ENCODE peak calls at places on chromosomes 1 and 21, in four cellular contexts. Q is hepatocyte, M is SK-N-SH, N is GM12864. V is an unnamed sample.
A peak's percentile ranks its signal among the peaks of the same experiment; 100 is the strongest.

GRCh38 chr1:36900128-36900527 is 134.2 kb downstream of the GRIK3 start:
- DNase-seq in Q (no peak), M (no peak), N (no peak), V (no peak)

GRCh38 chr1:212293579-212293978 is 8.4 kb downstream of the PPP2R5A start:
- DNase-seq in Q (peak; percentile 24), M (no peak), N (no peak), V (no peak)

GRCh38 chr1:198346178-198346577 is 189.4 kb downstream of the NEK7 start:
- DNase-seq in Q (no peak), M (no peak), N (no peak), V (no peak)

GRCh38 chr1:43687301-43688108 is 19.8 kb upstream of the ST3GAL3 start:
- DNase-seq in Q (no peak), M (no peak), N (no peak), V (peak; percentile 8)

GRCh38 chr1:2233468-2233867 is 5.3 kb downstream of the SKI start:
- DNase-seq in Q (no peak), M (no peak), N (no peak), V (no peak)

GRCh38 chr1:16189003-16189402 is 23.4 kb downstream of the ARHGEF19 start:
- DNase-seq in Q (peak; percentile 49), M (no peak), N (no peak), V (no peak)

GRCh38 chr1:177732178-177732577 is 237.7 kb downstream of the SEC16B start:
- DNase-seq in Q (no peak), M (no peak), N (no peak), V (no peak)

GRCh38 chr1:44316231-44316759 is 38.8 kb downstream of the ERI3 start:
- DNase-seq in Q (peak; percentile 22), M (no peak), N (no peak), V (no peak)

GRCh38 chr1:5239911-5240310 is 585.5 kb downstream of the AJAP1 start:
- DNase-seq in Q (no peak), M (peak; percentile 53), N (no peak), V (no peak)

GRCh38 chr1:39984951-39985350 is 30.0 kb downstream of the MFSD2A start:
- DNase-seq in Q (no peak), M (no peak), N (no peak), V (no peak)

GRCh38 chr1:150363426-150364230 is at the start of gene RPRD2:
- DNase-seq in Q (peak; percentile 100), M (peak; percentile 94), N (peak; percentile 99), V (peak; percentile 100)
- TF ChIP-seq CTCF in Q (no peak), M (no peak), N (no peak), V (no peak)

DNA sequence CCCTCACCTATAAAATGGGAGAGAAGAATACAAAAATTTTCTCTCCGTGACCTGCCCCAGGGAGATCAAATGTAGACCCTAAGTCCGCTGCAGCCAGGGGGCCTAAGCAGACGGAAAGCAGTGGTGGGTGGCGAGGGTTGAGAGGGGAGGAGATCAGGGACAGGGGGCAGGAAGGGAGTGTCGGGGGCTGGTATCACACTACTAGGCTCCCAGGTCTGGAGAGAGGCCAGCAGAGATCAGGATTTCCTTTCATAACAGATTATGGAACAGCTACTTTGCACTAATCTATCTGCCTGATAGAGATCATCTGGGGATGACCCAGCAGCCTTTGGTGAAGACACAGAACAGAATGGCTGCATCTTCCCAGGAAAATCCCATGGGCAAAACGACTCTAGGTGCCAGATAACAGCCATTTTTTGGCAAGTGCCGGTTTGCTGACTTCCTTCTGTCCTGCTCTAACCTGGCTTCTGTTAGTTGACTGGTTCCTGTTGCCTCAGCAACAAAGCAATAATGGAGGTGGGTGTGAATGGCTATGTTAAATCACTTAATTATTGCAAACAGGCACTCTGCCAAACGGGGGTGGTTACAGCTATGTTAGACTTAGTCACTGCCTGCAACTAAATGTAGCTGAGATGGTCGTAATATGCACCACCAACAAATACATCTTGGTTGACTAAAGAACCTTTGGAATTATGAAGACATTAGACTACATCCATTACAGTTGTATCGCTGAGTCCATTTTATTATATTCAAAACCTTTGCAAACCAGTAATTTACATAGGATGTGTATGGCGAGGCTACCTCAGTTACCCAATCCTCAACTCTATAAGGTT is 30.0 kb upstream of the EPS8L3 start:
- DNase-seq in Q (peak; percentile 52), M (peak; percentile 58), N (no peak), V (peak; percentile 52)
- TF ChIP-seq CTCF in Q (no peak), M (no peak), N (no peak), V (peak; percentile 19)

GRCh38 chr21:42830456-42831455 is 48.6 kb downstream of the WDR4 start:
- DNase-seq in Q (no peak), M (no peak), N (no peak), V (no peak)
- TF ChIP-seq CTCF in Q (no peak), M (peak; percentile 31), N (peak; percentile 7), V (peak; percentile 20)

GRCh38 chr1:158060001-158060400 is 66.6 kb downstream of the KIRREL1 start:
- DNase-seq in Q (no peak), M (no peak), N (no peak), V (no peak)
- TF ChIP-seq CTCF in Q (no peak), M (no peak), N (no peak), V (no peak)

GRCh38 chr1:180936110-180937011 is 23.7 kb downstream of the KIAA1614 start:
- DNase-seq in Q (no peak), M (no peak), N (no peak), V (no peak)
- TF ChIP-seq CTCF in Q (no peak), M (no peak), N (no peak), V (no peak)

GRCh38 chr1:106954830-106955229 is 101.6 kb upstream of the PRMT6 start:
- DNase-seq in Q (no peak), M (no peak), N (no peak), V (no peak)

GRCh38 chr1:106960412-106960811 is 96.1 kb upstream of the PRMT6 start:
- DNase-seq in Q (no peak), M (no peak), N (no peak), V (no peak)

GRCh38 chr1:106956721-106957120 is 99.8 kb upstream of the PRMT6 start:
- DNase-seq in Q (no peak), M (no peak), N (no peak), V (no peak)

GRCh38 chr1:106961671-106962070 is 94.8 kb upstream of the PRMT6 start:
- DNase-seq in Q (no peak), M (no peak), N (no peak), V (peak; percentile 33)

DNA sequence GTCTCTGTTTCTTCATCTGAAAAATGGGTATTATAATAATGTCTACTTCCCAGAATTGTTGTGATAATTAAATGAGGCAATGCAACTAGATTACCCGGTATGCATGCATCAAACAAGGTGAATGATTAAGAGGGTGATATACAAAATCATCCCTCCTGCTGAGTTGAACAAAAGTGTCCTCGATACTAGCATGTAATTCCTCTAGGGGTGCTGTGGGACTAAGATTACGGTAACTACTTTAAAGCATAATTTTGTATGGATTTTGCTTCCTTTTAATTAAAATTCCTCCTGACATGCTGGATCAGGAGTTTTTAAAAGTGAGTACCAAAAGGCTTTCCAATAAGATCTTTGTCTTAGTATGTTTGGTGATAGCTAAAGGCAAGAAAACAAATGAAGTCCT is 98.7 kb upstream of the PRMT6 start:
- DNase-seq in Q (no peak), M (no peak), N (no peak), V (no peak)
- TF ChIP-seq CTCF in Q (no peak), M (peak; percentile 33), N (no peak), V (peak; percentile 34)

GRCh38 chr1:17663646-17664045 is 91.5 kb upstream of the ACTL8 start:
- DNase-seq in Q (no peak), M (no peak), N (no peak), V (no peak)

GRCh38 chr1:17662786-17663185 is 92.3 kb upstream of the ACTL8 start:
- DNase-seq in Q (no peak), M (no peak), N (no peak), V (no peak)

GRCh38 chr1:17662296-17662695 is 92.8 kb upstream of the ACTL8 start:
- DNase-seq in Q (no peak), M (no peak), N (no peak), V (no peak)

GRCh38 chr1:17664322-17664721 is 90.8 kb upstream of the ACTL8 start:
- DNase-seq in Q (no peak), M (no peak), N (no peak), V (no peak)

DNA sequence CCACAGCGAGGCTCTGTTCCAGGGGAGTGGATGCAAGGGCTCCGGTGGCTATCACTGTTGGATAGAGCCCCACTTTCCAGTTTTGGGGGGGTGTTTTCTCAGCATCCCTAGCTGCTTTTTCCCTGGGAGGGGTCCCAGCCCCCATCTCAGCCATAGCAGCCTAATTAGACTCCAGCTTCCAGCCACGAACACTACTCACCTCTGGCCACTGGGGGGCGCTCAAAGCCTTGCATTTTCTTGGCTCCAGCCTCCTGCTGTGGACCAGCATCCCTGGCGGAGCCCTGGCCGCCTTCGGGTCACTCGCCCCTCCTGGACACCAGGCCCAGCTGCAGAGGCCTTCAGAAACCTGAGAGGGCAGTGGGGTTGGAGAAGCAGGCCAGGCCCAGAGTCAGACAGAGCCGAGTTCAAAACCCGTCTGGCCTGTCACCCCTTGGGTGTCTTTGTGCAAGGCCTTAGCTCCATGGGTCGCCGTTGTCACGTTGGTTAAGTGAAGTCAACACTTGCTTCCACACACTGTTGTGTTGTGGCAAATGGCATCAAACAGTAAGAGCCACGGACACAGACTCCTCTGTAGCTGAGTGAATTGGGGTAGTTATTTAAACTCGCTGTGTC is 93.5 kb upstream of the ACTL8 start:
- DNase-seq in Q (peak; percentile 65), M (peak; percentile 93), N (no peak), V (peak; percentile 64)
- TF ChIP-seq CTCF in Q (peak; percentile 80), M (peak; percentile 91), N (peak; percentile 91), V (peak; percentile 70)

GRCh38 chr1:89358287-89358893 is 5.5 kb upstream of the GBP6 start:
- DNase-seq in Q (peak; percentile 87), M (peak; percentile 57), N (peak; percentile 33), V (peak; percentile 63)
- TF ChIP-seq CTCF in Q (peak; percentile 89), M (peak; percentile 82), N (peak; percentile 73), V (peak; percentile 68)